ENCODE peak calls at places on chromosomes 7 and 10, in ten cellular contexts. X is activated naive CD4-positive, alpha-beta T cell; O is psoas muscle; V is activated effector memory CD4-positive, alpha-beta T cell treated with Interleukin-2 at 50 U/mL for 16 hours; G is globus pallidus; H is T-helper 2 cell; M is WTC11; P is NCI-H1436; A is progenitor cell of endocrine pancreas; I is posterior cingulate gyrus. Q is an unnamed sample.

GRCh38 chr7:8261711-8262695 is at the start of gene ICA1:
- DNase-seq in O (peak), P (peak), H (no peak), M (peak), G (peak), V (no peak), I (peak), X (no peak), A (peak), Q (no peak)

GRCh38 chr7:55977831-55978230 is 13.4 kb downstream of the NIPSNAP2 start:
- DNase-seq in M (no peak), I (no peak), P (no peak), A (no peak), G (no peak), H (no peak), O (no peak), V (no peak), X (no peak), Q (no peak)

GRCh38 chr7:40761757-40762342 is 627.0 kb downstream of the SUGCT start:
- DNase-seq in G (no peak), H (no peak), M (peak), I (no peak), A (no peak), O (no peak), P (no peak), X (no peak), V (no peak), Q (no peak)

GRCh38 chr7:130205084-130205947 is at the start of gene TMEM209:
- DNase-seq in M (peak), A (peak), P (peak), G (peak), V (peak), O (peak), I (peak), X (peak), H (peak), Q (peak)

GRCh38 chr7:156751319-156751718 is 110.7 kb downstream of the RNF32 start:
- DNase-seq in A (no peak), H (no peak), O (no peak), M (no peak), P (no peak), I (no peak), V (no peak), G (no peak), X (no peak), Q (no peak)

GRCh38 chr10:101310528-101311439 is 43.2 kb upstream of the BTRC start:
- DNase-seq in V (no peak), G (no peak), H (no peak), P (no peak), A (peak), O (peak), X (no peak), M (peak), I (peak), Q (peak)

GRCh38 chr10:88965016-88965415 is 12.4 kb upstream of the ACTA2 start:
- DNase-seq in O (no peak), H (no peak), V (no peak), P (no peak), M (no peak), A (no peak), I (no peak), X (no peak), G (no peak), Q (no peak)

GRCh38 chr7:132939495-132939894 is 142.4 kb downstream of the CHCHD3 start:
- DNase-seq in G (no peak), H (no peak), V (no peak), P (no peak), X (no peak), O (no peak), I (no peak), A (no peak), M (no peak), Q (no peak)

GRCh38 chr10:127441350-127442219 is 107.5 kb upstream of the NPS start:
- DNase-seq in X (no peak), H (no peak), M (peak), O (no peak), I (no peak), P (no peak), V (no peak), G (no peak), A (no peak), Q (no peak)

GRCh38 chr10:58661336-58661735 is 148.7 kb downstream of the BICC1 start:
- DNase-seq in I (no peak), V (no peak), X (no peak), O (no peak), M (no peak), P (no peak), G (no peak), H (no peak), A (no peak), Q (no peak)

GRCh38 chr10:67107670-67108069 is 181.8 kb downstream of the LRRTM3 start:
- DNase-seq in A (no peak), M (peak), P (no peak), V (no peak), I (no peak), H (no peak), G (no peak), X (no peak), O (no peak), Q (no peak)

GRCh38 chr7:103729026-103729425 is 260.4 kb downstream of the RELN start:
- DNase-seq in H (no peak), P (no peak), I (no peak), A (no peak), M (no peak), X (no peak), G (no peak), O (no peak), V (no peak), Q (no peak)

GRCh38 chr10:11468126-11468742 is 143.2 kb downstream of the USP6NL start:
- DNase-seq in O (no peak), G (no peak), I (no peak), H (no peak), V (no peak), A (no peak), X (no peak), M (no peak), P (no peak), Q (no peak)

GRCh38 chr10:97542169-97543024 is 30.2 kb upstream of the ANKRD2 start:
- DNase-seq in H (no peak), P (no peak), V (no peak), G (peak), M (no peak), O (peak), I (peak), X (no peak), A (no peak), Q (peak)